ENCODE peak calls at places on chromosomes 5 and 9, in eight cellular contexts. Q, N, T, P, J, A, M and D are unnamed samples.

GRCh38 chr5:72633041-72633445 is 125.8 kb upstream of the ZNF366 start:
- DNase-seq in Q (peak), N (no peak), T (no peak), P (peak), J (peak), A (no peak), M (no peak), D (no peak)

GRCh38 chr9:113186241-113186755 is 34.8 kb downstream of the FKBP15 start:
- DNase-seq in Q (no peak), N (no peak), T (no peak), P (no peak), J (no peak), A (no peak), M (no peak), D (no peak)

GRCh38 chr9:34992376-34992951 is 2.9 kb downstream of the DNAJB5 start:
- DNase-seq in Q (peak), N (peak), T (no peak), P (peak), J (peak), A (peak), M (no peak), D (peak)

GRCh38 chr5:155631116-155631515 is 617.6 kb downstream of the KIF4B start:
- DNase-seq in Q (peak), N (no peak), T (no peak), P (no peak), J (no peak), A (peak), M (no peak), D (no peak)

GRCh38 chr9:98314381-98315066 is 59.1 kb upstream of the TBC1D2 start:
- DNase-seq in Q (peak), N (peak), T (peak), P (peak), J (no peak), A (peak), M (no peak), D (no peak)

GRCh38 chr9:91065231-91066041 is 263.8 kb downstream of the SYK start:
- DNase-seq in Q (no peak), N (no peak), T (no peak), P (no peak), J (no peak), A (no peak), M (no peak), D (no peak)

GRCh38 chr5:160466889-160467554 is 45.4 kb downstream of the PTTG1 start:
- DNase-seq in Q (peak), N (no peak), T (no peak), P (no peak), J (no peak), A (no peak), M (no peak), D (no peak)

GRCh38 chr5:54883374-54884194 is 101.8 kb downstream of the ESM1 start:
- DNase-seq in Q (peak), N (no peak), T (peak), P (peak), J (peak), A (no peak), M (peak), D (no peak)

GRCh38 chr5:161846731-161847130 is 1.2 kb upstream of the GABRA1 start:
- DNase-seq in Q (peak), N (no peak), T (no peak), P (no peak), J (no peak), A (peak), M (no peak), D (no peak)

GRCh38 chr5:10602031-10602806 is 38.3 kb downstream of the ANKRD33B start:
- DNase-seq in Q (no peak), N (no peak), T (no peak), P (no peak), J (no peak), A (no peak), M (no peak), D (no peak)

GRCh38 chr9:4796988-4797956 is 4.5 kb downstream of the RCL1 start:
- DNase-seq in Q (peak), N (no peak), T (no peak), P (peak), J (no peak), A (peak), M (peak), D (no peak)

GRCh38 chr9:36328798-36329411 is 70.7 kb upstream of the GNE start:
- DNase-seq in Q (peak), N (peak), T (no peak), P (peak), J (no peak), A (peak), M (peak), D (no peak)

GRCh38 chr9:110135858-110136257 is 72.1 kb downstream of the C9orf152 start:
- DNase-seq in Q (peak), N (no peak), T (no peak), P (peak), J (no peak), A (no peak), M (no peak), D (no peak)
- TF ChIP-seq CTCF in Q (no peak), N (no peak), T (no peak), P (no peak), J (no peak), A (no peak), M (no peak), D (no peak)

GRCh38 chr9:126386088-126386487 is 59.5 kb downstream of the MVB12B start:
- DNase-seq in Q (peak), N (no peak), T (no peak), P (no peak), J (no peak), A (peak), M (peak), D (no peak)
- TF ChIP-seq CTCF in Q (peak), N (peak), T (no peak), P (peak), J (peak), A (peak), M (no peak), D (no peak)

GRCh38 chr9:89923961-89924504 is 319.2 kb downstream of the GADD45G start:
- DNase-seq in Q (no peak), N (no peak), T (no peak), P (no peak), J (no peak), A (peak), M (no peak), D (no peak)
- TF ChIP-seq CTCF in Q (no peak), N (no peak), T (no peak), P (no peak), J (peak), A (no peak), M (no peak), D (no peak)

GRCh38 chr5:113268232-113268631 is 166.6 kb downstream of the TSSK1B start:
- DNase-seq in Q (no peak), N (no peak), T (no peak), P (no peak), J (no peak), A (peak), M (no peak), D (no peak)

GRCh38 chr5:113269023-113269997 is 165.5 kb downstream of the TSSK1B start:
- DNase-seq in Q (no peak), N (no peak), T (no peak), P (no peak), J (no peak), A (no peak), M (no peak), D (no peak)

GRCh38 chr5:113266913-113267227 is 167.9 kb downstream of the TSSK1B start:
- DNase-seq in Q (no peak), N (no peak), T (no peak), P (no peak), J (no peak), A (peak), M (no peak), D (no peak)

GRCh38 chr5:113266227-113266912 is 168.4 kb downstream of the TSSK1B start:
- DNase-seq in Q (peak), N (no peak), T (no peak), P (peak), J (no peak), A (peak), M (no peak), D (no peak)

GRCh38 chr5:113267361-113267900 is 167.4 kb downstream of the TSSK1B start:
- DNase-seq in Q (peak), N (no peak), T (no peak), P (no peak), J (no peak), A (peak), M (no peak), D (no peak)
- TF ChIP-seq CTCF in Q (no peak), N (no peak), T (no peak), P (no peak), J (no peak), A (no peak), M (no peak), D (no peak)

DNA sequence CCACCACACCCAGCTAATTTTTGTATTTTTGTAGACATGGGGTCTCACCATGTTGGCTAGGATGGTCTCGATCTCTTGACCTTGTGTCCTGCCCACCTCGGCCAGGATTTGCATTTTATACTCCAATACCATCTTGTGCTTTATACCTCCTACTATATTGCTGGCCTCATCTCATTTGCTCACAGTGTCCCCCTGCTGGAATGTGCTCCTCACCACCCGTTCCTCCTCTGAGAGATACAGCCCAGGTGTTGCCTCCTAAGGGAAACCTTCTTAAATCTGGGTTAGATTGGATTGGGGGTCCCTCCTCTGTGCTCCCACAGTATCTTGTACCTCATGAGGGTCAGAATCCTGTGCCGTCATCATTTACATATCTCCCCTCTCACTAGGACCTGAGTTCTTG is 131.7 kb downstream of the PAPPA start:
- DNase-seq in Q (no peak), N (no peak), T (no peak), P (no peak), J (no peak), A (no peak), M (no peak), D (no peak)
- TF ChIP-seq CTCF in Q (peak), N (peak), T (no peak), P (no peak), J (no peak), A (no peak), M (no peak), D (no peak)

DNA sequence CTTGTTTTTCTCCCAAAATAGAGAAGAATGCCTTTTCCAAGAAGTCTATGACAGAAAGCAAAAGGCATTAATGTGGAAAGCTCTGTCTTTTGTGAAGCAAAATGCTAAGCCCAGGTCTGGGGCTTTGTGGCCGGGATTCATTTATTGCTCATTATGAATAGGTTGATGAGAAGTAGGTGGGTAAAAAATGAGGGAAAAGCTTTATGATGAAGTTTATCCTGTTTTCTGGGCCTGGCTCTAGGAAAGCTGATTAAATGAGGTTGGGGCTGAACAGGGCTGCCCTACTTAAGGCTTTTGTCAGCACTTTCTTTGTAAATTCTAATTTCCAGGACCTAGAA is 483.2 kb downstream of the DMAC1 start:
- DNase-seq in Q (no peak), N (no peak), T (no peak), P (no peak), J (no peak), A (no peak), M (no peak), D (no peak)
- TF ChIP-seq CTCF in Q (no peak), N (no peak), T (no peak), P (no peak), J (no peak), A (no peak), M (no peak), D (no peak)